ENCODE peak calls at places on chromosome 13, in seven cellular contexts. One of them, this sample, is unnamed.
A peak's percentile ranks its signal among the peaks of the same experiment; 100 is the strongest.

GRCh38 chr13:50124536-50125305 is 109.5 kb downstream of the KCNRG start:
- DNase-seq in SW480: peak; percentile 77
- DNase-seq in AG09319: no peak
- DNase-seq in occipital lobe: peak; percentile 93
- DNase-seq in adrenal gland: peak; percentile 99
- DNase-seq in pancreas: peak; percentile 87
- DNase-seq in stimulated activated CD4-positive, alpha-beta T cell treated with anti-CD3 and anti-CD28 coated beads, TNF-alpha, amount 100 ng/mL, for 4 hours: peak; percentile 79
- DNase-seq in this sample: peak; percentile 58

GRCh38 chr13:38543561-38543960 is 143.3 kb upstream of the FREM2 start:
- DNase-seq in SW480: peak; percentile 88
- DNase-seq in AG09319: no peak
- DNase-seq in occipital lobe: no peak
- DNase-seq in adrenal gland: no peak
- DNase-seq in pancreas: no peak
- DNase-seq in stimulated activated CD4-positive, alpha-beta T cell treated with anti-CD3 and anti-CD28 coated beads, TNF-alpha, amount 100 ng/mL, for 4 hours: no peak
- DNase-seq in this sample: no peak

GRCh38 chr13:95160112-95160906 is 140.9 kb downstream of the ABCC4 start:
- DNase-seq in SW480: no peak
- DNase-seq in AG09319: peak; percentile 4
- DNase-seq in occipital lobe: no peak
- DNase-seq in adrenal gland: no peak
- DNase-seq in pancreas: no peak
- DNase-seq in stimulated activated CD4-positive, alpha-beta T cell treated with anti-CD3 and anti-CD28 coated beads, TNF-alpha, amount 100 ng/mL, for 4 hours: no peak
- DNase-seq in this sample: no peak

GRCh38 chr13:32285633-32285965 is 29.6 kb downstream of the ZAR1L start:
- DNase-seq in SW480: no peak
- DNase-seq in AG09319: no peak
- DNase-seq in occipital lobe: no peak
- DNase-seq in adrenal gland: no peak
- DNase-seq in pancreas: no peak
- DNase-seq in stimulated activated CD4-positive, alpha-beta T cell treated with anti-CD3 and anti-CD28 coated beads, TNF-alpha, amount 100 ng/mL, for 4 hours: no peak
- DNase-seq in this sample: no peak

GRCh38 chr13:113398963-113399754 is 35.2 kb upstream of the GRTP1 start:
- DNase-seq in SW480: no peak
- DNase-seq in AG09319: no peak
- DNase-seq in occipital lobe: peak; percentile 16
- DNase-seq in adrenal gland: no peak
- DNase-seq in pancreas: no peak
- DNase-seq in stimulated activated CD4-positive, alpha-beta T cell treated with anti-CD3 and anti-CD28 coated beads, TNF-alpha, amount 100 ng/mL, for 4 hours: no peak
- DNase-seq in this sample: peak; percentile 69

GRCh38 chr13:100491164-100491847 is 97.3 kb downstream of the GGACT start:
- DNase-seq in SW480: no peak
- DNase-seq in AG09319: no peak
- DNase-seq in occipital lobe: no peak
- DNase-seq in adrenal gland: peak; percentile 65
- DNase-seq in pancreas: no peak
- DNase-seq in stimulated activated CD4-positive, alpha-beta T cell treated with anti-CD3 and anti-CD28 coated beads, TNF-alpha, amount 100 ng/mL, for 4 hours: no peak
- DNase-seq in this sample: no peak

GRCh38 chr13:100508391-100508790 is 80.2 kb downstream of the GGACT start:
- DNase-seq in SW480: no peak
- DNase-seq in AG09319: no peak
- DNase-seq in occipital lobe: no peak
- DNase-seq in adrenal gland: no peak
- DNase-seq in pancreas: no peak
- DNase-seq in stimulated activated CD4-positive, alpha-beta T cell treated with anti-CD3 and anti-CD28 coated beads, TNF-alpha, amount 100 ng/mL, for 4 hours: no peak
- DNase-seq in this sample: no peak

GRCh38 chr13:99968521-99969367 is 2.8 kb downstream of the ZIC5 start:
- DNase-seq in SW480: peak; percentile 19
- DNase-seq in AG09319: no peak
- DNase-seq in occipital lobe: no peak
- DNase-seq in adrenal gland: no peak
- DNase-seq in pancreas: peak; percentile 71
- DNase-seq in stimulated activated CD4-positive, alpha-beta T cell treated with anti-CD3 and anti-CD28 coated beads, TNF-alpha, amount 100 ng/mL, for 4 hours: no peak
- DNase-seq in this sample: peak; percentile 26

GRCh38 chr13:36088001-36088400 is 43.2 kb downstream of the DCLK1 start:
- DNase-seq in SW480: no peak
- DNase-seq in AG09319: no peak
- DNase-seq in occipital lobe: no peak
- DNase-seq in adrenal gland: no peak
- DNase-seq in pancreas: no peak
- DNase-seq in stimulated activated CD4-positive, alpha-beta T cell treated with anti-CD3 and anti-CD28 coated beads, TNF-alpha, amount 100 ng/mL, for 4 hours: no peak
- DNase-seq in this sample: no peak

GRCh38 chr13:23928985-23929384 is 31.7 kb upstream of the C1QTNF9B start:
- DNase-seq in SW480: peak; percentile 46
- DNase-seq in AG09319: no peak
- DNase-seq in occipital lobe: no peak
- DNase-seq in adrenal gland: no peak
- DNase-seq in pancreas: no peak
- DNase-seq in stimulated activated CD4-positive, alpha-beta T cell treated with anti-CD3 and anti-CD28 coated beads, TNF-alpha, amount 100 ng/mL, for 4 hours: no peak
- DNase-seq in this sample: no peak

GRCh38 chr13:99525967-99526366 is 24.7 kb downstream of the TM9SF2 start:
- DNase-seq in SW480: no peak
- DNase-seq in AG09319: no peak
- DNase-seq in occipital lobe: no peak
- DNase-seq in adrenal gland: no peak
- DNase-seq in pancreas: no peak
- DNase-seq in stimulated activated CD4-positive, alpha-beta T cell treated with anti-CD3 and anti-CD28 coated beads, TNF-alpha, amount 100 ng/mL, for 4 hours: no peak
- DNase-seq in this sample: no peak

GRCh38 chr13:27283906-27284523 is 13.4 kb downstream of the RASL11A start:
- DNase-seq in SW480: peak; percentile 55
- DNase-seq in AG09319: no peak
- DNase-seq in occipital lobe: no peak
- DNase-seq in adrenal gland: peak; percentile 44
- DNase-seq in pancreas: no peak
- DNase-seq in stimulated activated CD4-positive, alpha-beta T cell treated with anti-CD3 and anti-CD28 coated beads, TNF-alpha, amount 100 ng/mL, for 4 hours: no peak
- DNase-seq in this sample: peak; percentile 83

GRCh38 chr13:112213467-112214245 is 146.7 kb downstream of the SOX1 start:
- DNase-seq in SW480: peak; percentile 54
- DNase-seq in AG09319: no peak
- DNase-seq in occipital lobe: no peak
- DNase-seq in adrenal gland: no peak
- DNase-seq in pancreas: peak; percentile 86
- DNase-seq in stimulated activated CD4-positive, alpha-beta T cell treated with anti-CD3 and anti-CD28 coated beads, TNF-alpha, amount 100 ng/mL, for 4 hours: no peak
- DNase-seq in this sample: peak; percentile 26

GRCh38 chr13:22427783-22428182 is 753.0 kb upstream of the SGCG start:
- DNase-seq in SW480: no peak
- DNase-seq in AG09319: no peak
- DNase-seq in occipital lobe: no peak
- DNase-seq in adrenal gland: peak; percentile 42
- DNase-seq in pancreas: no peak
- DNase-seq in stimulated activated CD4-positive, alpha-beta T cell treated with anti-CD3 and anti-CD28 coated beads, TNF-alpha, amount 100 ng/mL, for 4 hours: no peak
- DNase-seq in this sample: no peak

GRCh38 chr13:102484329-102484728 is 82.5 kb upstream of the FGF14 start:
- DNase-seq in SW480: peak; percentile 6
- DNase-seq in AG09319: no peak
- DNase-seq in occipital lobe: no peak
- DNase-seq in adrenal gland: no peak
- DNase-seq in pancreas: no peak
- DNase-seq in stimulated activated CD4-positive, alpha-beta T cell treated with anti-CD3 and anti-CD28 coated beads, TNF-alpha, amount 100 ng/mL, for 4 hours: no peak
- DNase-seq in this sample: peak; percentile 29

GRCh38 chr13:51906581-51906980 is 44.8 kb downstream of the CCDC70 start:
- DNase-seq in SW480: no peak
- DNase-seq in AG09319: no peak
- DNase-seq in occipital lobe: no peak
- DNase-seq in adrenal gland: peak; percentile 13
- DNase-seq in pancreas: no peak
- DNase-seq in stimulated activated CD4-positive, alpha-beta T cell treated with anti-CD3 and anti-CD28 coated beads, TNF-alpha, amount 100 ng/mL, for 4 hours: no peak
- DNase-seq in this sample: no peak

GRCh38 chr13:43838909-43839308 is 40.6 kb downstream of the CCDC122 start:
- DNase-seq in SW480: no peak
- DNase-seq in AG09319: peak; percentile 62
- DNase-seq in occipital lobe: no peak
- DNase-seq in adrenal gland: no peak
- DNase-seq in pancreas: no peak
- DNase-seq in stimulated activated CD4-positive, alpha-beta T cell treated with anti-CD3 and anti-CD28 coated beads, TNF-alpha, amount 100 ng/mL, for 4 hours: no peak
- DNase-seq in this sample: no peak

GRCh38 chr13:113321546-113321945 is 24.5 kb downstream of the LAMP1 start:
- DNase-seq in SW480: no peak
- DNase-seq in AG09319: no peak
- DNase-seq in occipital lobe: no peak
- DNase-seq in adrenal gland: no peak
- DNase-seq in pancreas: no peak
- DNase-seq in stimulated activated CD4-positive, alpha-beta T cell treated with anti-CD3 and anti-CD28 coated beads, TNF-alpha, amount 100 ng/mL, for 4 hours: no peak
- DNase-seq in this sample: no peak

GRCh38 chr13:80204642-80205041 is 136.3 kb downstream of the SPRY2 start:
- DNase-seq in SW480: no peak
- DNase-seq in AG09319: no peak
- DNase-seq in occipital lobe: no peak
- DNase-seq in adrenal gland: no peak
- DNase-seq in pancreas: no peak
- DNase-seq in stimulated activated CD4-positive, alpha-beta T cell treated with anti-CD3 and anti-CD28 coated beads, TNF-alpha, amount 100 ng/mL, for 4 hours: no peak
- DNase-seq in this sample: no peak

GRCh38 chr13:42873081-42873480 is 91.7 kb downstream of the FAM216B start:
- DNase-seq in SW480: no peak
- DNase-seq in AG09319: no peak
- DNase-seq in occipital lobe: no peak
- DNase-seq in adrenal gland: no peak
- DNase-seq in pancreas: no peak
- DNase-seq in stimulated activated CD4-positive, alpha-beta T cell treated with anti-CD3 and anti-CD28 coated beads, TNF-alpha, amount 100 ng/mL, for 4 hours: no peak
- DNase-seq in this sample: no peak

GRCh38 chr13:44218501-44219240 is 155.0 kb upstream of the SERP2 start:
- DNase-seq in SW480: no peak
- DNase-seq in AG09319: no peak
- DNase-seq in occipital lobe: no peak
- DNase-seq in adrenal gland: peak; percentile 41
- DNase-seq in pancreas: peak; percentile 81
- DNase-seq in stimulated activated CD4-positive, alpha-beta T cell treated with anti-CD3 and anti-CD28 coated beads, TNF-alpha, amount 100 ng/mL, for 4 hours: no peak
- DNase-seq in this sample: peak; percentile 89

GRCh38 chr13:44165895-44166496 is 207.6 kb upstream of the SERP2 start:
- DNase-seq in SW480: no peak
- DNase-seq in AG09319: no peak
- DNase-seq in occipital lobe: no peak
- DNase-seq in adrenal gland: no peak
- DNase-seq in pancreas: no peak
- DNase-seq in stimulated activated CD4-positive, alpha-beta T cell treated with anti-CD3 and anti-CD28 coated beads, TNF-alpha, amount 100 ng/mL, for 4 hours: no peak
- DNase-seq in this sample: no peak

GRCh38 chr13:99981115-99982020 is at the start of gene ZIC2:
- DNase-seq in SW480: peak; percentile 78
- DNase-seq in AG09319: no peak
- DNase-seq in occipital lobe: no peak
- DNase-seq in adrenal gland: peak; percentile 27
- DNase-seq in pancreas: peak; percentile 67
- DNase-seq in stimulated activated CD4-positive, alpha-beta T cell treated with anti-CD3 and anti-CD28 coated beads, TNF-alpha, amount 100 ng/mL, for 4 hours: no peak
- DNase-seq in this sample: peak; percentile 49

GRCh38 chr13:43303040-43303729 is 279.8 kb downstream of the DNAJC15 start:
- DNase-seq in SW480: peak; percentile 52
- DNase-seq in AG09319: peak; percentile 48
- DNase-seq in occipital lobe: peak; percentile 68
- DNase-seq in adrenal gland: peak; percentile 78
- DNase-seq in pancreas: peak; percentile 83
- DNase-seq in stimulated activated CD4-positive, alpha-beta T cell treated with anti-CD3 and anti-CD28 coated beads, TNF-alpha, amount 100 ng/mL, for 4 hours: no peak
- DNase-seq in this sample: peak; percentile 70

GRCh38 chr13:97977376-97977705 is 23.9 kb downstream of the IPO5 start:
- DNase-seq in SW480: no peak
- DNase-seq in AG09319: no peak
- DNase-seq in occipital lobe: no peak
- DNase-seq in adrenal gland: no peak
- DNase-seq in pancreas: no peak
- DNase-seq in stimulated activated CD4-positive, alpha-beta T cell treated with anti-CD3 and anti-CD28 coated beads, TNF-alpha, amount 100 ng/mL, for 4 hours: no peak
- DNase-seq in this sample: no peak

GRCh38 chr13:47933688-47934011 is 67.4 kb downstream of the SUCLA2 start:
- DNase-seq in SW480: peak; percentile 30
- DNase-seq in AG09319: no peak
- DNase-seq in occipital lobe: no peak
- DNase-seq in adrenal gland: no peak
- DNase-seq in pancreas: no peak
- DNase-seq in stimulated activated CD4-positive, alpha-beta T cell treated with anti-CD3 and anti-CD28 coated beads, TNF-alpha, amount 100 ng/mL, for 4 hours: no peak
- DNase-seq in this sample: no peak

GRCh38 chr13:77827350-77827749 is 91.3 kb downstream of the EDNRB start:
- DNase-seq in SW480: no peak
- DNase-seq in AG09319: no peak
- DNase-seq in occipital lobe: no peak
- DNase-seq in adrenal gland: peak; percentile 30
- DNase-seq in pancreas: no peak
- DNase-seq in stimulated activated CD4-positive, alpha-beta T cell treated with anti-CD3 and anti-CD28 coated beads, TNF-alpha, amount 100 ng/mL, for 4 hours: no peak
- DNase-seq in this sample: no peak